ENCODE peak calls at places on chromosomes 1 and 21, in four cellular contexts. D, A, V and Z are unnamed samples.

GRCh38 chr1:31954607-31955283 is 16.6 kb upstream of the PTP4A2 start:
- DNase-seq in D (no peak), A (no peak), V (peak), Z (peak)

GRCh38 chr1:54743416-54743815 is 20.9 kb downstream of the PARS2 start:
- DNase-seq in D (no peak), A (no peak), V (no peak), Z (no peak)

GRCh38 chr1:89274431-89274857 is 1.8 kb upstream of the GBP5 start:
- DNase-seq in D (no peak), A (no peak), V (no peak), Z (no peak)

GRCh38 chr1:5220881-5221280 is 566.5 kb downstream of the AJAP1 start:
- DNase-seq in D (no peak), A (no peak), V (no peak), Z (no peak)

GRCh38 chr1:208980590-208980989 is 602.9 kb upstream of the CAMK1G start:
- DNase-seq in D (no peak), A (no peak), V (no peak), Z (no peak)

GRCh38 chr1:36091698-36092097 is 3.0 kb downstream of the ADPRS start:
- DNase-seq in D (no peak), A (no peak), V (no peak), Z (no peak)

GRCh38 chr1:223022641-223023473 is 120.2 kb downstream of the TLR5 start:
- DNase-seq in D (no peak), A (no peak), V (no peak), Z (no peak)

GRCh38 chr21:39346671-39347327 is 2.1 kb downstream of the HMGN1 start:
- DNase-seq in D (no peak), A (no peak), V (no peak), Z (no peak)

GRCh38 chr1:101769520-101769919 is 227.2 kb downstream of the OLFM3 start:
- DNase-seq in D (no peak), A (no peak), V (no peak), Z (peak)

GRCh38 chr1:57770772-57771171 is 346.9 kb upstream of the DAB1 start:
- DNase-seq in D (no peak), A (no peak), V (peak), Z (peak)

GRCh38 chr1:220028496-220028895 is 17.8 kb downstream of the EPRS1 start:
- DNase-seq in D (no peak), A (no peak), V (no peak), Z (no peak)

GRCh38 chr1:94970783-94971182 is 43.9 kb upstream of the CNN3 start:
- DNase-seq in D (no peak), A (no peak), V (no peak), Z (no peak)

GRCh38 chr1:205488074-205488723 is 16.3 kb upstream of the CDK18 start:
- DNase-seq in D (no peak), A (no peak), V (peak), Z (peak)
- TF ChIP-seq SIN3A in D (no peak), A (no peak), V (no peak), Z (no peak)

GRCh38 chr1:45348966-45349677 is 8.9 kb upstream of the MUTYH start:
- DNase-seq in D (no peak), A (no peak), V (no peak), Z (no peak)

GRCh38 chr1:45348609-45348965 is 8.3 kb upstream of the MUTYH start:
- DNase-seq in D (no peak), A (no peak), V (no peak), Z (no peak)

GRCh38 chr1:45345014-45345413 is 4.8 kb upstream of the MUTYH start:
- DNase-seq in D (no peak), A (no peak), V (no peak), Z (no peak)

GRCh38 chr1:45346473-45346872 is 6.2 kb upstream of the MUTYH start:
- DNase-seq in D (no peak), A (no peak), V (no peak), Z (no peak)

GRCh38 chr1:45348020-45348419 is 7.8 kb upstream of the MUTYH start:
- DNase-seq in D (no peak), A (no peak), V (no peak), Z (no peak)
- TF ChIP-seq SIN3A in D (no peak), A (no peak), V (no peak), Z (no peak)

DNA sequence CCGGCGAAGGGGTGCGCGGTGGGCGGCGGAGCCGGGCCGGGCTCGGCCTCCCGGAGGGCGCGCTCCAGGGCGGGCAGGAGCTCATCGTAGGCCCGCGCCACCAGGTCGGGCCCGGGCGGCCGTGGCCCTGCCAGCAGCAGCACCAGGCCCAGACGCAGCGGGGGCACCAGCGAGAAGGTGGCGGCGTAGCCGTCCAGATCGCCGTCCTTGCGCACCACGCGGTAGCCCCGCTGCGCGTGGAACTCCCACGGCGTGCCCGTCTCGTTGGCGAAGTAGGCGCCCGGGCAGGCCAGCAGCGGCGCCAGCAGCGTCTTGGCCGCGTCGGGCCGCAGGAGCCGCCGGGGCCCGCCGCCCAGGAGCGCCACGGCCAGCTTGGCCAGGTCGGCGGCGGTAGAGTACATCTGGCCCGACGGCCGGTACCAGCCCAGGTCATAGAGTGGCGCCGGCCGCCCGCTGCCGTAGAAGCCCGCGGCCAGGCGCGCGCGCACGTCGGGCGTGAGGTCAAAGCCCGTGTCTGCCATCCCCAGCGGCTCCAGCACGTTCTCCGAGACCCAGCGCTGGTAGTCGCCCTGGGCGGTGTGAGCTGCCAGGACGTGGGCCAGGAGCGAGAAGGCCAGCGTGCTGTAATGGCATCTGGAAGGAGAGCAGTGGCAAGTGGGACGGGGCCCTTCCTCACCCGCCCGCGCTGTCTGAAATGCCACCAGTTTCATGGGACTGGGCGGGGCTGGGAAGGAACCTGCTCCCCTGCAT is 19.1 kb downstream of the LACTBL1 start:
- DNase-seq in D (no peak), A (no peak), V (no peak), Z (no peak)
- TF ChIP-seq SIN3A in D (no peak), A (no peak), V (no peak), Z (no peak)

DNA sequence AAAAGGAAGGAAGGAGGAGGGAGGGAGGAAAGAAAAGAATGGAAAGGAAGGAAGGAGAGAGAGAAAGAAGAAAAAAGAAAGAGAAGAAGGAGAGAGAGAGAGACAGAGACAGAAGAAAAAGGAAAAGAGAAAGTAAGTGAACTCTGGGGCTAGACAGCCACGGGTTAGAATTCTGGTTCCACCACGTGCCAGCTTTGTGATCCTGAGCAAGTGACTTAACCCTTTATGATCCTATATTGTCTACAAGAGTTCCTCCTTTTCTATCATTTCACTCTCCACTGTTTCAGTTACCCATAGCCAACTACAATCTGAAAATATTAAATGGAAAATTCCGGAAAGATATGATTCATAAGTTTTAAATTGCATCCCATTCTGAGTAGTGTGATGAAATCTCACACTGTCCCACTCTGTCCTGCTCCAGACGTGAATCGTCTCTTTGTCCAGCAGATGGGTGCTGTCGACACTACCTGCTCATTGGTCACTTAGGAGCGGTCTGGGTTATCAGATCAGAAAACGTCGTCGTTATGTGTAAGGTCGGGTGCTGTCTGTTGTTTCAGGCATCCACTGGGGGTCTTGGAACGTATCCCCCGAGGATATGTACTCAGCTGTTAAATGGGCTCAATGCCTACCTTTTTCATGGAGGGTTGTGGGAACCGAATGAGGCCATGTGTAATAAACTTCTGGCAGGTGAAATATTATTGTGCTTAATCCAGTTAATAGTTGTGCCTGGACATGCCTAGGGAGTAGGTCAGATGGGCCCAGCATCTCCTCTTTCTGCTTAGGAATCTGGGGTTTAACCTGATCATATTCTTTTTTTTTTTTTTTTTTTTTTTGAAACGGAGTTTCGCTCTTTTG is 19.1 kb downstream of the TMEM51 start:
- DNase-seq in D (no peak), A (no peak), V (no peak), Z (peak)
- TF ChIP-seq SIN3A in D (no peak), A (no peak), V (no peak), Z (no peak)

GRCh38 chr1:62462370-62462769 is 25.5 kb downstream of the USP1 start:
- DNase-seq in D (no peak), A (no peak), V (no peak), Z (no peak)

DNA sequence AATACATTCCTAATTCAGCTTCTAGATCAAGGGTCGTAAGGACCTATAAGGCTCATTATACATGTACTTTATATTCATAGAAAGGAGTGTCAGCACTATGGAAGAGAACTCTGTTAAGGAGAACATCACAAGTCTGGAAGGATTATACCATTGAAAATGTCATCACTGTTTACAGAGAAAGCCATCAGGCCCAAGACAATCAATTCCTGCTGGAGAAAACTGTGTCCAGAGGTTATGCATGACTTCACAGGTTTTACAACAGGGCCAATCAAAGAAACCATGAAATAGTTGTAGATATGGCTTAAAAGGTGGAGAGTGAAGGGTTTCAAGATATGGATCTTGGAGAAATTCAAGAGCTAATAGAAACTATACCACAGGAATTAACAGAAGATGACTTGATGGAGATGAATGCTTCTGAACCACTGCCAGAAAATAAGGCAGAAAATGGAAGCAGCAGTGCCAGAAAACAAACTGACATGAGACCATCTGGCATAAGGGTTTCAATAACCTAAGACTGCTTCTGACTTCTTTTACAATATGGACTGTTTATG is 30.2 kb downstream of the USP1 start:
- DNase-seq in D (no peak), A (no peak), V (no peak), Z (no peak)
- TF ChIP-seq SIN3A in D (no peak), A (no peak), V (no peak), Z (no peak)

DNA sequence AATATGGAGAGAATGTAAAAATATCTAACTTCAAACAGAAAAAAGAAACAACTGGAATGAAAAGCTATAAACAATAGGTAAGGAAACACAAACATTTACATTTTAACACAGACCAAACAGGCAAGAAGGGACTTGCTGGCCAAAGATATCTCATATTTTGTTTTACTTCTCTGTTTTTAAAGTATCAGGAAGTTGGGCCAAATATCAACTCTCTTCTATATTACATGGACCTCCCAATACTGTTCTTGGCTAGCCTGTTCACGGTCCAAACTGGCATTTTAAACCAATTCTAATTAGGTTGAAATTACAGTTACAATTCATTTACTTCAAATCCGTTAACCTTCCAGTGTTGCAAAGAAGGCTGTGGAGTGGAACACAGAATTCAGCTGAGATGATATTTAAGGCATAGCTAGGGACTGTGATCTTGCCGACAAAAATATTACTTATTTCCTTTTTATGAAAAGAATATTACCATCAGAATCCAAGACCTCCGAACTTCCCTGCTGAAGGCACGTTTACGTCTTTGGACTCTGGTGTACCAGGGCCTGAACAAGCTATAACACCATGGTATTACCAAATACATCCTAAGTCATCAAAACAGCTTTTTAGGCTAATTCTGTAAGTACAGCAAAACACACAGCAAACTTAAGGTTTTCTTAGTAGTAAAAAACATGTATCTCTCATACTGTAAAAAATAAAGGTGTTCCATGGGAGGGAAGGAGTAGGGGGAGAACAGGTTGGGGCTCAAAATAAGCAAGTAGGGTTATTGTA is 165.4 kb downstream of the RUNX1 start:
- DNase-seq in D (no peak), A (no peak), V (no peak), Z (no peak)
- TF ChIP-seq SIN3A in D (no peak), A (no peak), V (no peak), Z (no peak)

GRCh38 chr1:7366955-7367665 is 404.0 kb upstream of the VAMP3 start:
- DNase-seq in D (no peak), A (no peak), V (no peak), Z (no peak)
- TF ChIP-seq SIN3A in D (no peak), A (no peak), V (no peak), Z (no peak)